ENCODE peak calls at places on chromosomes 1 and 21, in nine cellular contexts. B is uterus, F is ovary, Q is GM12878, A is heart left ventricle, O is H1, P is spleen, I is esophagus muscularis mucosa, E is endothelial cell of umbilical vein. S is an unnamed sample.

GRCh38 chr1:208267896-208268295 is 23.7 kb upstream of the PLXNA2 start:
- DNase-seq in B (no peak), F (no peak), Q (no peak), A (no peak), O (no peak), P (no peak), I (no peak), E (no peak), S (no peak)

GRCh38 chr1:150981805-150982712 is at the start of gene ANXA9:
- DNase-seq in B (peak; percentile 70), F (no peak), Q (no peak), A (no peak), O (no peak), P (no peak), I (no peak), E (no peak), S (peak; percentile 57)

GRCh38 chr1:12143631-12144155 is 23.1 kb upstream of the TNFRSF1B start:
- DNase-seq in B (peak; percentile 72), F (peak; percentile 88), Q (no peak), A (peak; percentile 72), O (no peak), P (peak; percentile 91), I (peak; percentile 94), E (peak; percentile 75), S (peak; percentile 92)

GRCh38 chr1:232192781-232193450 is 437.0 kb downstream of the SIPA1L2 start:
- DNase-seq in B (no peak), F (no peak), Q (no peak), A (no peak), O (no peak), P (no peak), I (no peak), E (peak; percentile 22), S (no peak)

GRCh38 chr1:228288536-228289238 is 80.8 kb downstream of the OBSCN start:
- DNase-seq in B (no peak), F (no peak), Q (no peak), A (no peak), O (no peak), P (peak; percentile 61), I (no peak), E (no peak), S (no peak)

GRCh38 chr1:201560328-201561194 is 21.6 kb downstream of the NAV1 start:
- DNase-seq in B (no peak), F (no peak), Q (no peak), A (no peak), O (no peak), P (peak; percentile 59), I (no peak), E (no peak), S (no peak)

GRCh38 chr1:106921186-106921585 is 135.3 kb upstream of the PRMT6 start:
- DNase-seq in B (no peak), F (no peak), Q (no peak), A (no peak), O (no peak), P (no peak), I (no peak), E (no peak), S (no peak)

GRCh38 chr1:41578712-41579335 is 94.3 kb upstream of the EDN2 start:
- DNase-seq in B (no peak), F (no peak), Q (no peak), A (no peak), O (no peak), P (no peak), I (no peak), E (peak; percentile 27), S (no peak)

GRCh38 chr1:6554907-6555778 is at the start of gene TAS1R1:
- DNase-seq in B (peak; percentile 41), F (peak; percentile 39), Q (no peak), A (no peak), O (no peak), P (peak; percentile 81), I (no peak), E (no peak), S (peak; percentile 86)

GRCh38 chr1:90083995-90084394 is 89.1 kb downstream of the ZNF326 start:
- DNase-seq in B (no peak), F (no peak), Q (no peak), A (no peak), O (no peak), P (no peak), I (no peak), E (no peak), S (no peak)

GRCh38 chr1:26582836-26583460 is 53.4 kb downstream of the RPS6KA1 start:
- DNase-seq in B (no peak), F (no peak), Q (peak; percentile 56), A (no peak), O (no peak), P (no peak), I (no peak), E (no peak), S (peak; percentile 67)

DNA sequence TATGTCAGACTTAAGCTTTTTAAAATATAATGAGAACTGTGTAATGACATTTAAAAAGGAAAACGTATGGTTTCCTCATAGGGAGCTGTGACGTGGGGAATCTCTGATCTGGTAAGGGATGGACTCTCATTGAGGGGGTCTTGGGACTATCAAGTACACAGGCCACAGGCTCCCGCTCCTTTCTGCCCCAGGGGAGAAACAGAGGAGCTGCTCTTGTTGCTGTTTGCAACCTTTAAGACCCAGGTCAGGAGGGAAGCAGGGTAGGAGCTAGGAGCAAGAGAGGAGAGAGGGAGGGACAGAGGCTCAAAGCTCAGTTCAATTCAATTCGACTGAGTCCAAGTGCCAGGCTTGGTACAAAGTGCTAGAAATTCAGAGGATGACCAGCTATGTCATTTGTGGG is 185.1 kb upstream of the CSF3R start:
- DNase-seq in B (no peak), F (no peak), Q (no peak), A (no peak), O (no peak), P (no peak), I (no peak), E (no peak), S (no peak)
- H3K27ac ChIP-seq in B (no peak overlapping the region), F (no peak overlapping the region), Q (no peak overlapping the region), A (no peak overlapping the region), O (no peak overlapping the region), P (no peak overlapping the region), I (no peak overlapping the region), E (no peak overlapping the region), S (no peak overlapping the region)

DNA sequence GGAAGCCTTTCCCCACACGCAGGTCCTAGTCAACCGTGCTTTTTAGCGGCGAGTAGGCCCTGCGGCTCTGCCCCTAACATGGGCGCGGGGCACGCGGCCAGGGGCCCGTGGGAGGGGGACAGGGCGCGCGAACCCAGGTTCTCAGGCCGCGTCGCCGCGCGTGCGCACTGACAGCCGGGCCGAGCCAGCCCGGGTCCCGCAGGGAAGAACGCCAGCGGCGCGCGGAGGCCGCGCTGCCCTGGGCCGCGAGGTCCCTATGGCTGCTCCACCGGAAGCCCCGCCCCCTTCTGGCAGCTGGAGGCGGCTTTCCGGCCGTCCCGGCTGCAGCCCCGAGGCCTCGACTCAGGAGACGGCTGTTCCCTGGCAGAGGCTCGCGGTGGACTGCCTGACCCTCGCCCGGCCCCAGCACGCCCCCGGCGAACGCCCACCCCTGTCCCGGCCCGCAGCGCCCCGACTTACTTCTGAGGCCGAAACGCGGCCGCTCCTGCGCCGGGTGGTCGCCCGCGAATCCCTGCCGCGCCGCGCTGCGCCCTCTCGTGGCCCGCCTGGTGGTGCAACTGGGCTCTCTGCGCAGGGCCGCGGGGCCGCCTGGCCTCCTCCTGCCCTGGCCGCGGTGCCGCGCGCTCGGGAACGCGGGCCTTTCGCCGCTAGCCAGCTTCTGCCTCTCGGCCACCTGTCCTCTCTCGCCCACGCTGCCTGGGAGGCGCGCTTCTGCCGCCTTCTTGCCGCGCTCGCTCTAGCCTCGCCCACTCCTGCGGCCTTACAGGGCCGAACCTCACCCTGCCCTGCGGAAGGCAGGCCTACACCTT is 16.6 kb upstream of the RIPPLY3 start:
- DNase-seq in B (peak; percentile 93), F (peak; percentile 94), Q (peak; percentile 45), A (peak; percentile 96), O (peak; percentile 57), P (peak; percentile 97), I (peak; percentile 95), E (peak; percentile 90), S (peak; percentile 99)
- TF ChIP-seq POLR2A in B (peak; percentile 40), F (peak; percentile 8), Q (peak; percentile 76), A (peak; percentile 65), O (peak; percentile 64), P (no peak), I (no peak), E (peak; percentile 73), S (peak; percentile 56)

GRCh38 chr1:65881070-65881594 is 88.4 kb downstream of the PDE4B start:
- DNase-seq in B (no peak), F (no peak), Q (no peak), A (no peak), O (no peak), P (no peak), I (no peak), E (no peak), S (no peak)
- H3K27ac ChIP-seq in B (no peak overlapping the region), F (no peak overlapping the region), Q (no peak overlapping the region), A (no peak overlapping the region), O (no peak overlapping the region), P (no peak overlapping the region), I (no peak overlapping the region), E (no peak overlapping the region), S (no peak overlapping the region)

DNA sequence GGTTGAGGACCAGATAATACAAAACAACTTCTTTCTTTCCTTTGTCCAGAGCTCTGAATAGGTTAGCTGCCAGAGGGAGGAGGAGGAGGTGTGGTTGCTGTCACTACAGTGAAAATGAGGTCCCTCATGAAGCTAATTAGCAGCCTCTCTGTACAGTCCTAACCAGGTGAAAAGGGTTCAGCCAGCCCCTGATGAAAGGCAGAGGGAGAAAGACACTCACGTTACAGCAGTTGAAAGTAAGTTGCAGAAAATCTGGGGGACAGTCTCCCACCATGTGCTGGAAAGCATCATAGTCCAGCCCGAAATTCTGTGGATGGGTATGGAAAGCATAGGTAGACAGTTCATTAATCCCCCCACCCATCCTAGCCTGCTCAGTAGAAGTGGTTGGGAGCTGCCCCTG is 6.2 kb upstream of the MUTYH start:
- DNase-seq in B (no peak), F (no peak), Q (no peak), A (no peak), O (no peak), P (no peak), I (no peak), E (no peak), S (no peak)
- TF ChIP-seq POLR2A in B (no peak), F (no peak), Q (no peak), A (no peak), O (no peak), P (no peak), I (no peak), E (no peak), S (no peak)

S was measured in upper lobe of left lung.